ENCODE peak calls at places on chromosomes 16 and 17, in five cellular contexts. O, J, C, F and L are unnamed samples.
A peak's percentile ranks its signal among the peaks of the same experiment; 100 is the strongest.

GRCh38 chr16:87431926-87432325 is 39.8 kb downstream of the MAP1LC3B start:
- DNase-seq in O (no peak), J (no peak), C (no peak), F (no peak), L (no peak)

GRCh38 chr16:65958096-65958495 is 408.4 kb upstream of the CDH5 start:
- DNase-seq in O (no peak), J (no peak), C (no peak), F (no peak), L (no peak)

GRCh38 chr16:87924041-87924851 is 12.1 kb downstream of the CA5A start:
- DNase-seq in O (no peak), J (no peak), C (peak; percentile 77), F (no peak), L (no peak)

GRCh38 chr17:8164815-8165131 is 2.0 kb upstream of the VAMP2 start:
- DNase-seq in O (no peak), J (no peak), C (no peak), F (peak; percentile 63), L (no peak)

GRCh38 chr16:28538733-28539596 is at the start of gene NUPR1:
- DNase-seq in O (no peak), J (peak; percentile 29), C (peak; percentile 89), F (no peak), L (peak; percentile 95)

GRCh38 chr17:67548693-67549092 is 169.0 kb upstream of the NOL11 start:
- DNase-seq in O (no peak), J (no peak), C (no peak), F (no peak), L (no peak)

GRCh38 chr17:39563476-39563875 is 44.2 kb downstream of the NEUROD2 start:
- DNase-seq in O (no peak), J (peak; percentile 28), C (no peak), F (no peak), L (no peak)

GRCh38 chr16:10990378-10990777 is 46.0 kb downstream of the CLEC16A start:
- DNase-seq in O (no peak), J (no peak), C (no peak), F (no peak), L (no peak)

GRCh38 chr16:11624205-11624604 is 37.5 kb upstream of the LITAF start:
- DNase-seq in O (no peak), J (no peak), C (no peak), F (no peak), L (no peak)

GRCh38 chr17:81733507-81734404 is 21.7 kb downstream of the SLC25A10 start:
- DNase-seq in O (peak; percentile 44), J (peak; percentile 55), C (peak; percentile 89), F (peak; percentile 79), L (peak; percentile 90)